ENCODE peak calls at places on chromosomes 13 and 19, in seven cellular contexts. S is HCT116, Y is HepG2, Q is GM12878, C is K562, F is SK-N-SH, D is H1. K is an unnamed sample.

GRCh38 chr19:5693195-5694166 is 3.4 kb downstream of the RPL36 start:
- DNase-seq in S (no peak), Y (no peak), Q (no peak), C (no peak), F (peak; percentile 31), D (no peak), K (no peak)

GRCh38 chr19:48627865-48628314 is 8.6 kb downstream of the SPHK2 start:
- DNase-seq in S (no peak), Y (no peak), Q (no peak), C (no peak), F (no peak), D (no peak), K (no peak)

GRCh38 chr13:45280751-45281634 is 60.0 kb downstream of the TPT1 start:
- DNase-seq in S (peak; percentile 79), Y (peak; percentile 47), Q (no peak), C (no peak), F (peak; percentile 73), D (peak; percentile 72), K (peak; percentile 70)

GRCh38 chr19:2567580-2567979 is 91.7 kb downstream of the GADD45B start:
- DNase-seq in S (no peak), Y (no peak), Q (no peak), C (no peak), F (no peak), D (no peak), K (no peak)

GRCh38 chr13:112248406-112248760 is 127.8 kb upstream of the SPACA7 start:
- DNase-seq in S (no peak), Y (no peak), Q (no peak), C (no peak), F (no peak), D (peak; percentile 39), K (no peak)

GRCh38 chr19:43499042-43499441 is 5.5 kb downstream of the PHLDB3 start:
- DNase-seq in S (no peak), Y (peak; percentile 81), Q (no peak), C (no peak), F (no peak), D (no peak), K (no peak)

GRCh38 chr13:43356566-43356965 is 333.2 kb downstream of the DNAJC15 start:
- DNase-seq in S (no peak), Y (no peak), Q (no peak), C (no peak), F (no peak), D (no peak), K (no peak)

GRCh38 chr19:48933382-48933932 is at the start of gene DHDH:
- DNase-seq in S (peak; percentile 92), Y (peak; percentile 74), Q (peak; percentile 26), C (peak; percentile 95), F (peak; percentile 87), D (peak; percentile 97), K (peak; percentile 94)

GRCh38 chr13:96996097-96996496 is 1.8 kb upstream of the OXGR1 start:
- DNase-seq in S (no peak), Y (no peak), Q (no peak), C (no peak), F (no peak), D (no peak), K (no peak)

GRCh38 chr13:23378009-23378632 is 55.4 kb downstream of the SACS start:
- DNase-seq in S (no peak), Y (no peak), Q (peak; percentile 68), C (no peak), F (no peak), D (no peak), K (no peak)

GRCh38 chr19:5026706-5027273 is 57.9 kb downstream of the KDM4B start:
- DNase-seq in S (no peak), Y (no peak), Q (no peak), C (no peak), F (no peak), D (no peak), K (no peak)

GRCh38 chr13:27905650-27906049 is 14.2 kb upstream of the PDX1 start:
- DNase-seq in S (no peak), Y (no peak), Q (no peak), C (no peak), F (no peak), D (no peak), K (no peak)

GRCh38 chr13:39051157-39051556 is 12.9 kb downstream of the NHLRC3 start:
- DNase-seq in S (peak; percentile 24), Y (peak; percentile 13), Q (no peak), C (no peak), F (peak; percentile 21), D (no peak), K (peak; percentile 33)

GRCh38 chr19:2117215-2117960 is 20.7 kb downstream of the IZUMO4 start:
- DNase-seq in S (no peak), Y (no peak), Q (no peak), C (no peak), F (no peak), D (no peak), K (no peak)

GRCh38 chr13:82565191-82565590 is 1317.1 kb downstream of the SLITRK1 start:
- DNase-seq in S (no peak), Y (no peak), Q (no peak), C (no peak), F (no peak), D (no peak), K (no peak)

GRCh38 chr13:35475960-35476943 is at the start of gene MAB21L1:
- DNase-seq in S (no peak), Y (no peak), Q (no peak), C (no peak), F (peak; percentile 90), D (peak; percentile 59), K (no peak)

GRCh38 chr19:29662604-29663404 is 2.5 kb upstream of the PLEKHF1 start:
- DNase-seq in S (no peak), Y (no peak), Q (no peak), C (peak; percentile 46), F (no peak), D (no peak), K (no peak)
- TF ChIP-seq JUND in S (peak; percentile 77), Y (no peak), Q (no peak), C (peak; percentile 74), F (peak; percentile 68), D (no peak), K (no peak)

DNA sequence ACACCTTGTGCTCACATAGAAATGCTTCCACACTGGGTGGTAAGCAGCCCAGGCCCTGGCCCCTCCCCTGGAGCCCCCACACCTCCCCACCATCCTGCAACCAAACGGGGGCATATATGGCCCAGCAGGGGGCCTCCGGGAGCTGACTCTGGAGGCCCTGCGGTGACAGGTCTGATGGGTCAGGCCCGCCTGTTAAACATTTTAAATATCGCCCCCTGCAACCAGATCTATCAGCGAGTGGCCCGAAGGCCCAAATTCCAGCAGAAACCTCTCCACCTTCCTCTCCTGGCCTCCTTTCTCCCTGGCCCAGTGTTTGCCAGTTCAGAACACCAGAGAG is 48.0 kb upstream of the KATNAL1 start:
- DNase-seq in S (no peak), Y (peak; percentile 49), Q (no peak), C (peak; percentile 51), F (peak; percentile 51), D (peak; percentile 60), K (no peak)
- TF ChIP-seq JUND in S (no peak), Y (no peak), Q (no peak), C (no peak), F (no peak), D (no peak), K (no peak)

DNA sequence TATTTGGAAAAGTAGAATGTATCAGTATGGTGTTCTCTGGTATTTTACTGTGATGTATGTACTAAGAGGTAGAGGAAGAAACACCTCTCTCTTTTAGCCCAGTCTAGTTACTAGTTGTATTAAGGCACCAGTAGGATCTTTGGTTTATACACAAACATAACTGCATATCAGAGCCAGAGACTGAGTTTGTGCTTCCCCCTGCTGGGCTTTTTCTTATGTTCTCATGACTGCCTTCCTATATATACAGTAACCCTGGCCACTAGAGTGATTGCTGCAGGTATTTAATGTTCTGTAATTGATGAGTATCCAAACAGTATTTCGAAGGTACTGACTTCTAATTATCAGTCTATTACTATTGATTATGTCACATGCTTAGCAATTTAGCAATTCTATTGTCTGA is 202.5 kb upstream of the KLHL1 start:
- DNase-seq in S (peak; percentile 26), Y (peak; percentile 58), Q (no peak), C (no peak), F (peak; percentile 48), D (no peak), K (peak; percentile 77)
- TF ChIP-seq JUND in S (no peak), Y (no peak), Q (no peak), C (no peak), F (no peak), D (no peak), K (no peak)

DNA sequence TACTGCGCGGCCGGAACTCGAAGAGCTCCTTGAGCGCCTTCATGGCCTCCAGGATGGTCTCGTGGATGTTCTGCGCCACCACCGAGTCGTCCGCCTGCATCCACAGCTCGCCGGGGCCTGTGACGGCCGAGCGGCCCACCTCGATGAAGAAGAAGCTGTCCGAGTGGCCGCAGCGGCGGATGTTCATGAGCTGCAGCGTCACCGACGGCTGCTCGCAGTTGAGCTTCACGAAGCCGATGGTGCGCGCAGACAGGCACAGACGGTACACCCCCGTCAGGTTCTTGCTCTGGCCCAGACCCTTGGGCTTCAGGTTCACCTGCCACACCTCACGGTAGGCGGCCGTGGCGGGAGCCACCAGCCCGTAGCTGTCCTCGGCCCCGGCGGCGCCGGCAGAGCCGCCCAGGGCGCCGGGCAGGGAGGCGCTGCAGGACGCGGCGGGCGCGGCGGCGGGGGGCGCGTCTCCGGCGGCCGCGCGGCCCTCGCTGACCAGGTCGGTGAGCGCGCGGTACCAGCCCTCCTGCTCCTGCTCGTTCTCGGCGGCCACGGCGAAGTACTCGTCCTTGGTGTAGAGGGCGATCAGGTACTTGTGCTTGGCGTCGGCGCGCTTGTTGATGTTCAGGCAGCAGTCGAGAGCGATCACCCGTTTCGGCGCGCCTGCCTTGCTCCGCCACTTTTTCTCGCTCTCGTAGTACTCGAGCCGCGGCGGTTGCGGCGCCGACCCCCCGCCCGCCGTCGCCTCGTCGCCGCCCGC is 1.1 kb downstream of the IRS2 start:
- DNase-seq in S (no peak), Y (no peak), Q (no peak), C (no peak), F (peak; percentile 47), D (peak; percentile 66), K (no peak)
- TF ChIP-seq JUND in S (no peak), Y (no peak), Q (no peak), C (no peak), F (no peak), D (no peak), K (no peak)

DNA sequence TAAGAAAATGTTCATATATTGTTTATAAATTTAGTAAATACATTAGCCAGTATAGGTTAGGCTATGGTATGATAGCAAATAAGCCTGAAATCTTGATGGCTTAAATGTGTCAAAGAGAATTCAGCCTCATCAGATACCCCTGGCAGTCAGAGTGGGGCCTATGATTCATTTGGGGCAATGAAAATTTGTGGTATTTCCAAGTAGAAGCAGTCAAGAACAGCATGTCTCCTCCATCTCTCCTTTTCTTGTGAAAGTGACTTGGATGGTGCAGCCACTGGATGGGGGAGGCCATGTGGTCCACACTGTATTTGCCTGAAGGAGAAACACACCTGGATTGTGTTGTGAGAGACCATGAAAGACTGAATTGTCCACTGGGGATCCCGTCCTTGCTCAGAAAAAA is 82.7 kb downstream of the DLEU7 start:
- DNase-seq in S (no peak), Y (no peak), Q (no peak), C (no peak), F (no peak), D (no peak), K (no peak)
- TF ChIP-seq JUND in S (no peak), Y (no peak), Q (no peak), C (no peak), F (no peak), D (no peak), K (no peak)

K was measured in T47D.